ENCODE peak calls at places on chromosome 16, in four cellular contexts. Y is AG04449, G is AG10803, Q is D721Med. Z is an unnamed sample.

GRCh38 chr16:49524578-49525315 is 151.1 kb downstream of the C16orf78 start:
- DNase-seq in Q (no peak), Y (no peak), G (no peak), Z (no peak)

GRCh38 chr16:49282690-49283375 is 1.2 kb upstream of the CBLN1 start:
- DNase-seq in G (no peak), Q (no peak), Y (no peak), Z (no peak)

GRCh38 chr16:676565-677297 is 1.3 kb downstream of the RHBDL1 start:
- DNase-seq in G (no peak), Y (no peak), Q (no peak), Z (no peak)

GRCh38 chr16:15415411-15416070 is 18.8 kb upstream of the BMERB1 start:
- DNase-seq in G (peak), Y (no peak), Q (no peak), Z (no peak)

GRCh38 chr16:84065536-84066132 is 23.0 kb upstream of the SLC38A8 start:
- DNase-seq in Y (no peak), G (peak), Q (no peak), Z (no peak)

GRCh38 chr16:17467923-17468540 is 2.7 kb downstream of the XYLT1 start:
- DNase-seq in Y (no peak), Q (peak), G (peak), Z (no peak)

GRCh38 chr16:50509521-50510341 is 38.5 kb upstream of the NKD1 start:
- DNase-seq in Y (no peak), Q (no peak), G (peak), Z (peak)

GRCh38 chr16:68756250-68757051 is 19.4 kb downstream of the CDH1 start:
- DNase-seq in Q (no peak), Y (no peak), G (no peak), Z (no peak)

GRCh38 chr16:55468352-55468990 is 10.5 kb upstream of the MMP2 start:
- DNase-seq in Q (no peak), G (no peak), Y (no peak), Z (no peak)

GRCh38 chr16:56670640-56670934 is 973 bp downstream of the MT1H start:
- DNase-seq in Y (no peak), Q (no peak), G (no peak), Z (no peak)

GRCh38 chr16:51818342-51818944 is 667.4 kb upstream of the SALL1 start:
- DNase-seq in G (peak), Q (no peak), Y (no peak), Z (no peak)

GRCh38 chr16:69182730-69183416 is 4.1 kb upstream of the SNTB2 start:
- DNase-seq in Y (no peak), Q (no peak), G (no peak), Z (no peak)

GRCh38 chr16:50386139-50386538 is 17.4 kb upstream of the BRD7 start:
- DNase-seq in Y (no peak), Q (no peak), G (no peak), Z (no peak)

GRCh38 chr16:69595127-69596036 is 29.6 kb downstream of the NFAT5 start:
- DNase-seq in Q (no peak), Y (no peak), G (no peak), Z (no peak)

GRCh38 chr16:49556252-49557069 is 182.9 kb downstream of the C16orf78 start:
- DNase-seq in Y (peak), Q (no peak), G (peak), Z (no peak)

GRCh38 chr16:27745348-27745747 is 195.4 kb downstream of the KATNIP start:
- DNase-seq in G (no peak), Y (no peak), Q (no peak), Z (no peak)

GRCh38 chr16:79580465-79581200 is 19.9 kb downstream of the MAF start:
- DNase-seq in G (no peak), Y (no peak), Q (no peak), Z (no peak)

GRCh38 chr16:77273-77806 is 685 bp upstream of the MPG start:
- DNase-seq in Q (peak), Y (no peak), G (peak), Z (no peak)

GRCh38 chr16:3715430-3715829 is 1.9 kb downstream of the TRAP1 start:
- DNase-seq in G (no peak), Q (no peak), Y (no peak), Z (no peak)

GRCh38 chr16:361341-361871 is 8.9 kb upstream of the AXIN1 start:
- DNase-seq in G (no peak), Y (no peak), Q (no peak), Z (no peak)

GRCh38 chr16:15996432-15997109 is 47.2 kb downstream of the ABCC1 start:
- DNase-seq in Y (no peak), G (peak), Q (no peak), Z (no peak)

GRCh38 chr16:72123426-72123825 is 29.8 kb downstream of the DHX38 start:
- DNase-seq in Y (no peak), Q (no peak), G (no peak), Z (peak)

GRCh38 chr16:15650698-15651161 is 685 bp downstream of the NDE1 start:
- DNase-seq in G (no peak), Q (no peak), Y (no peak), Z (no peak)

GRCh38 chr16:12061336-12062055 is 85.0 kb downstream of the SNX29 start:
- DNase-seq in G (no peak), Q (no peak), Y (no peak), Z (no peak)

GRCh38 chr16:79847101-79847500 is 246.6 kb upstream of the MAF start:
- DNase-seq in Y (no peak), G (no peak), Q (no peak), Z (no peak)

GRCh38 chr16:67166883-67167168 is 2.3 kb downstream of the HSF4 start:
- DNase-seq in G (no peak), Y (no peak), Q (no peak), Z (no peak)

GRCh38 chr16:8572919-8573724 is 17.2 kb downstream of the TMEM114 start:
- DNase-seq in Y (no peak), Q (no peak), G (peak), Z (no peak)

GRCh38 chr16:72769876-72770275 is 278.1 kb downstream of the ZFHX3 start:
- DNase-seq in G (no peak), Y (no peak), Q (no peak), Z (no peak)

GRCh38 chr16:70808371-70808770 is 7.4 kb upstream of the VAC14 start:
- DNase-seq in Q (no peak), Y (no peak), G (no peak), Z (no peak)

GRCh38 chr16:83903739-83904138 is 4.8 kb downstream of the MLYCD start:
- DNase-seq in Y (no peak), G (peak), Q (no peak), Z (no peak)

GRCh38 chr16:14070877-14071575 is at the start of gene MRTFB:
- DNase-seq in Y (no peak), G (peak), Q (peak), Z (peak)

GRCh38 chr16:47716571-47716970 is 255.4 kb downstream of the PHKB start:
- DNase-seq in G (no peak), Y (no peak), Q (no peak), Z (no peak)

GRCh38 chr16:19744670-19745069 is 26.6 kb downstream of the IQCK start:
- DNase-seq in Y (no peak), G (no peak), Q (no peak), Z (no peak)

GRCh38 chr16:72959301-72959996 is 88.5 kb downstream of the ZFHX3 start:
- DNase-seq in G (no peak), Q (no peak), Y (no peak), Z (no peak)

GRCh38 chr16:25177512-25177830 is 39.3 kb upstream of the AQP8 start:
- DNase-seq in G (no peak), Q (no peak), Y (no peak), Z (no peak)

DNA sequence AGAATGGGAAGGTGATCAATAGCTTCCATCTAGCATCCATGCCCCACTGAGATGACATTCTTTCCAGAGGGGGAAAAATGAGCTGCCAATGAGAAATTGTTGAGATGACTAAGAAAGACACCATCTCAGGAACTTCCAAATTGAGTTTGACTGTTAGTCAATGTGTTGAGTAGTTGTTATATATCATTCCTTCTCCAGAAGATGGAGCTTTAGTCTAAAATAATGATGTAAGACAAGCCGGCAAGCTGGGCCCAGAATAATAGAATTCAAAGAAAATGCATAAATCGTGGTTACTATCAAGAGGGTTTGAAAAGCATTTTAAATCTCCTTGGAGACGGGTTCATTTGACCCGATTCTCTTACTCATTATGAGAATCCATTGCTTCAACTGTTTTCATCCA is 71.0 kb upstream of the ATF7IP2 start:
- DNase-seq in Q (no peak), G (peak), Y (no peak), Z (no peak)
- TF ChIP-seq CTCF in Q (no peak), G (no peak), Y (no peak), Z (no peak)

GRCh38 chr16:58301052-58301451 is 6.2 kb upstream of the PRSS54 start:
- DNase-seq in G (no peak), Q (no peak), Y (no peak), Z (no peak)

DNA sequence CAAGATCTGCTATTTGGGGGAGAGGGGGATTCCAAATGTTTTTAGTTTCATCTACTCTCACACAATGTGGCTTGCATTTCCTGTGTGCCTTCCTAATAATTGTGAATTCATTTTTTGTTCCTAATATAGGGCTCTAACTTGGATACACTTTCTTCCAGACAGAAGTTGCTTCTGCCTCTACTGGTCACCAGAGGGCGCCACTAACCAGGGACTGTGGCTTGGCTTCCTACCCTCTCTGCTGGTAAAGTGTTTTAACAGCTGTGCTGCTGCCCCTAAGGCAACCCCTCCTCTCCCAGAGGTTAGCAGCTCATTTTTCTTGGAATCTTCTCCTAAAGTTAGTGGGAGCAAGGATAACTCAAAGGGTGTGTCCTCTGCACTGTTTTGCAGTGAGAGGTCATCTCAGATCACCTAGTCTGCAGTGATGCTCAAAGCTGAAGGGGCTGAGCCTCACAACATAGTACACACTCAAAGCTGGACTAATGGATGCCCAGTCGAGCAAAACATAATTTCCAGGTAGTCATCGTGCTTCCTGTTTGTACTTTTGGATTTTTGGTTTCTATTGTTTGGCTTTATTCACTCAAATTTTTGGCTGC is 5.0 kb upstream of the PRSS54 start:
- DNase-seq in Q (no peak), Y (no peak), G (peak), Z (no peak)
- TF ChIP-seq CTCF in Q (peak), Y (peak), G (peak), Z (peak)

DNA sequence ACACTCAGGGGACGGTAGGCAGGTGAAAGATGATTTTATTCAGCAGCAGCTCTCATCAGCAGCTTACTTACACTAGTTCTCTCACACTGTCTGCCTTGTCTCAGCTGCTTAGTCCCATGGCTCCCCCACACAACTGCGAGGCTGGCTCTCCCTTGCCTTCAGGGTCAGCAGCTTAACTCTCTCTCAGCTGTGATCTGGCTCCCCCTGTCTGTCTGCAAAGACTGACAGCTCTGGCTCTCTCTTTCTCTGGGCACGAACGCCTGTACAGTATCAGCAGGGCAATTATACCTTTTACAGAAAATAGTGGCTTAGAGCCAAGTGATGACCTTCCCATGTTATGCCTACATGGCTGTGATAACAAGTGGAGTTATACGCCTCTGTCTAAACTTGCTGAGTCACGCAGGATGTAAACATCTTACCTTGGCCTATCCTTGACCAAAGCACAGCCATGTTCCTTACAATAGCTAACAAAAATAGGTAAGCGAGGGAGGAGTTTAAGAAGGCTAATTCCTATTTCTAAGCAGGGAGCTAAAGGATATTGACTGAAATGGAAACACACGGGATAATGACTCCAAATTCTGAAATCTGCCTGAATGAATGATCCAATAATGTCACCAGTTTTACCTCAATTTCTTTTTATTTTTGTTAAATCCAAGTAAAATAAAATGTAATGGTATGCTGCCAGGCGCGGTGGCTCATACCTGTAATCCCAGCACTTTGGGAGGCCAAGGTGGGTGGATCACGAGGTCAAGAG is 1.1 kb upstream of the NDUFAB1 start:
- DNase-seq in G (no peak), Y (no peak), Q (no peak), Z (no peak)
- TF ChIP-seq CTCF in G (no peak), Y (no peak), Q (peak), Z (no peak)

DNA sequence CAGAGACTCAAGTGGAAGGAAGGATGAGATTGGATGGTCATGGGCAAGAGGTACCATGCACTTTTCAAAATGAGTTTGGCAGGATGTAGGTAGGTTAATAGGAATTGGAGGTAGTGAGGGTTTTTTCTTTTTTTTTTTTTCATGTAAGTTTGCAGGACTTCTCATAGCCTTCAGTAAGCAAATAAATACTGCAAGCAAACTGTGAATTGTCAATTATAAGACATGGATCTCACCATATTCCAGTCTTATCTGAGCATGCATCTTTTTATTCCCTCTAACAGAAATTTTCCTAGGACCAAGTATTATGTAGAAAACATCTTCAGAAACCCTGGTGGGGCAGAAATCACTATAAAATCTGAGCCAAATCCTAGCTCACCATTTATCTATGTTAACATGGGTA is 584.6 kb upstream of the CDH5 start:
- DNase-seq in Q (no peak), Y (no peak), G (no peak), Z (no peak)
- TF ChIP-seq CTCF in Q (no peak), Y (no peak), G (no peak), Z (no peak)

GRCh38 chr16:7512503-7512902 is 179.9 kb downstream of the RBFOX1 start:
- DNase-seq in Q (no peak), G (no peak), Y (no peak), Z (no peak)

GRCh38 chr16:7515543-7515942 is 182.9 kb downstream of the RBFOX1 start:
- DNase-seq in Q (no peak), G (no peak), Y (no peak), Z (no peak)

GRCh38 chr16:7509919-7510705 is 177.5 kb downstream of the RBFOX1 start:
- DNase-seq in G (no peak), Y (no peak), Q (no peak), Z (no peak)

GRCh38 chr16:7511549-7512260 is 179.1 kb downstream of the RBFOX1 start:
- DNase-seq in Q (no peak), Y (no peak), G (no peak), Z (no peak)

DNA sequence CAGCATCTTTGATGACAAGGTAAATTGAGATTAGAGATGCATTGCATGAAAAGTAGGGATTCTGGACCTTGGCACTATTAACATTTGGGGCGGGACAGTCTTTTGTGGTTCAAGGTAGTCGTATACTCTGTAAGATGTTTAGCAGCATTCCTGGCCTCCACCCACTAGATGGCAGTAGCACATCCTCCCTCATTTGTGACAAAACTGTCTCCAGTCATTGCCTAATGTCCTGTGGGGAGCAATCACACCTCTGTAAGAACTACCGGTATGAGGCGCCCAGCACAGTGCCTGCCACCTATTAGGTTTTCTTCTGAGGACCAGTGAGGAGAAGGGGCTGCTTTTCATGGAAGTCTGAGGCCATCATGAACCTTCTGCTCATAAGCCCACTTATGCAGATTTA is 180.8 kb downstream of the RBFOX1 start:
- DNase-seq in Y (no peak), G (no peak), Q (no peak), Z (no peak)
- TF ChIP-seq CTCF in Y (no peak), G (no peak), Q (peak), Z (no peak)

GRCh38 chr16:89862732-89863131 is 10.7 kb upstream of the TCF25 start:
- DNase-seq in Y (no peak), Q (no peak), G (no peak), Z (no peak)

GRCh38 chr16:89861648-89862047 is 11.7 kb upstream of the TCF25 start:
- DNase-seq in Y (no peak), G (no peak), Q (no peak), Z (no peak)

GRCh38 chr16:89858973-89859808 is 14.2 kb upstream of the TCF25 start:
- DNase-seq in Q (no peak), G (no peak), Y (no peak), Z (no peak)

GRCh38 chr16:89859809-89860075 is 13.7 kb upstream of the TCF25 start:
- DNase-seq in G (no peak), Q (no peak), Y (no peak), Z (no peak)

DNA sequence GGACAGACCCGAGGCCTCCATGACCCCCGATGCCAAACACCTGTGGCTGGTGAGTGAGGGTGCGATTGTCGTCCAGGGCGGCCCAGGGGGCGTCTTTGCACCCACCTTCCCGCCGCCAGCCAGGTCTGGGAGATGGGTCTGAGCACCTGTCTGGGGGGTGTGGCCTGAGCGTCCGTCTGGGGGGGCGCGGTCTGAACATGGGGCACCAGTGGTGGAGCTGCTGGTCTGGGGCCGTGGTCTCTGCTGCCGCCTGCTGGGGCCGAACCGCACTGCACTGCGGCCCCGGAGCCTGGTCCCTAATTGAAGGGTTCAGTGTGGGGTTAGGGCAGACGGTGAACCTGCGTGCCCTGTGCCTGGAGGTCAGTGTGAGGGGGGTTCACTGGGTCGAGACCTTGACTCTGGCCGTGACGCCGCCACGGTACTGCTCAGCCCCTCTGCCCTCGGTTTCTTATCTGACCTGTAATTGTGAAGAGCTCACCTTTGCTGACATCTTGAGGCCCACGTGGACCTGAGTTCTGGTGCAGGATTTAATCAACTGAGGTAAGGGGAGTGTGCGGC is 12.6 kb upstream of the TCF25 start:
- DNase-seq in Q (peak), G (peak), Y (no peak), Z (no peak)
- TF ChIP-seq CTCF in Q (peak), G (peak), Y (peak), Z (peak)

GRCh38 chr16:81431554-81432353 is 12.9 kb upstream of the CMIP start:
- DNase-seq in Y (peak), G (peak), Q (no peak), Z (no peak)
- TF ChIP-seq CTCF in Y (no peak), G (peak), Q (no peak), Z (no peak)

Z was measured in osteocyte.